ENCODE peak calls at places on chromosome 12, in eight cellular contexts. Z, O, H, V, E, S, I and J are unnamed samples.

GRCh38 chr12:100574262-100575074 is 984 bp downstream of the GAS2L3 start:
- DNase-seq in Z (no peak), O (no peak), H (no peak), V (no peak), E (no peak), S (no peak), I (no peak), J (peak; percentile 68)

GRCh38 chr12:131700271-131700670 is 10.6 kb upstream of the SFSWAP start:
- DNase-seq in Z (no peak), O (no peak), H (no peak), V (no peak), E (no peak), S (no peak), I (no peak), J (no peak)

GRCh38 chr12:72146495-72146894 is 125.7 kb upstream of the TRHDE start:
- DNase-seq in Z (no peak), O (no peak), H (peak; percentile 18), V (no peak), E (no peak), S (no peak), I (no peak), J (no peak)

GRCh38 chr12:23084236-23084995 is 459.4 kb downstream of the ETNK1 start:
- DNase-seq in Z (no peak), O (no peak), H (no peak), V (peak; percentile 88), E (no peak), S (peak; percentile 94), I (no peak), J (peak; percentile 97)

GRCh38 chr12:6764011-6764828 is 1.9 kb upstream of the PTMS start:
- DNase-seq in Z (peak; percentile 87), O (peak; percentile 99), H (peak; percentile 92), V (peak; percentile 86), E (peak; percentile 99), S (peak; percentile 100), I (peak; percentile 80), J (peak; percentile 99)

GRCh38 chr12:25794580-25794979 is 163.9 kb upstream of the RASSF8 start:
- DNase-seq in Z (no peak), O (no peak), H (no peak), V (no peak), E (no peak), S (no peak), I (no peak), J (no peak)

GRCh38 chr12:119693006-119693405 is 25.1 kb downstream of the PRKAB1 start:
- DNase-seq in Z (no peak), O (peak; percentile 64), H (no peak), V (peak; percentile 92), E (no peak), S (peak; percentile 88), I (no peak), J (peak; percentile 78)

GRCh38 chr12:57694459-57695019 is 607 bp downstream of the OS9 start:
- DNase-seq in Z (no peak), O (no peak), H (peak; percentile 50), V (no peak), E (no peak), S (peak; percentile 4), I (no peak), J (no peak)

GRCh38 chr12:25004447-25004846 is 55.5 kb upstream of the BCAT1 start:
- DNase-seq in Z (no peak), O (no peak), H (no peak), V (no peak), E (no peak), S (no peak), I (no peak), J (no peak)

GRCh38 chr12:54044425-54045093 is 9.1 kb upstream of the HOXC4 start:
- DNase-seq in Z (no peak), O (no peak), H (no peak), V (no peak), E (no peak), S (no peak), I (no peak), J (no peak)

GRCh38 chr12:54046809-54047159 is 6.9 kb upstream of the HOXC4 start:
- DNase-seq in Z (no peak), O (no peak), H (no peak), V (no peak), E (no peak), S (no peak), I (no peak), J (no peak)

GRCh38 chr12:54047160-54047963 is 6.3 kb upstream of the HOXC4 start:
- DNase-seq in Z (no peak), O (no peak), H (no peak), V (no peak), E (no peak), S (no peak), I (no peak), J (no peak)

GRCh38 chr12:54047964-54048303 is 5.7 kb upstream of the HOXC4 start:
- DNase-seq in Z (no peak), O (no peak), H (no peak), V (no peak), E (no peak), S (no peak), I (no peak), J (no peak)

GRCh38 chr12:54045868-54046529 is 7.6 kb upstream of the HOXC4 start:
- DNase-seq in Z (no peak), O (no peak), H (no peak), V (no peak), E (no peak), S (no peak), I (no peak), J (no peak)
- TF ChIP-seq CTCF in Z (no peak), O (no peak), H (no peak), V (no peak), E (no peak), S (no peak), I (no peak), J (no peak)

GRCh38 chr12:102298022-102298421 is 100.4 kb upstream of the PMCH start:
- DNase-seq in Z (no peak), O (no peak), H (no peak), V (no peak), E (no peak), S (no peak), I (no peak), J (peak; percentile 44)
- TF ChIP-seq CTCF in Z (no peak), O (no peak), H (no peak), V (no peak), E (no peak), S (no peak), I (no peak), J (no peak)

GRCh38 chr12:118317729-118318128 is 55.0 kb downstream of the TAOK3 start:
- DNase-seq in Z (no peak), O (no peak), H (no peak), V (no peak), E (no peak), S (no peak), I (no peak), J (no peak)
- TF ChIP-seq CTCF in Z (no peak), O (no peak), H (no peak), V (no peak), E (no peak), S (no peak), I (no peak), J (no peak)

DNA sequence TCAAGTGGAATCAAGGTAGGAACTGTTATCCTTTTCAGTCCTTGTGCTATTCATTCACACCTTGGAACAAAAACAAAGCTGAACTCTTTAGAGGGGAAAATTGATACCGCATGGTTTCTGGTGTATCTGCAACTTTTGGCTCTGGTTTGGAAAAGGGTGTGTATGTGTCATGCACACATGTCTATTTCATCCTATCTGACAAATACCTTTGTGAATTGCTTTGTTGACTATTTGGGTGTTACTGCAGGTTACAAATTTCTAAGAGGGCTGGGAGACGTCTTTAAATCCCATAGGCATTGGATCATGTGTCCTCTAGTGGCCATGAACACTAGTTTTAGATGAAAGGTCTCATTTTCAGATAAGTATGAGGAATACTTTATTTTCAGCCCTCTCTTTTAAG is 59.9 kb upstream of the IFNG-AS1 start:
- DNase-seq in Z (no peak), O (no peak), H (no peak), V (no peak), E (no peak), S (no peak), I (no peak), J (no peak)
- TF ChIP-seq CTCF in Z (no peak), O (no peak), H (no peak), V (no peak), E (no peak), S (no peak), I (no peak), J (no peak)

GRCh38 chr12:124527861-124528561 is 39.4 kb downstream of the NCOR2 start:
- DNase-seq in Z (no peak), O (no peak), H (peak; percentile 82), V (no peak), E (no peak), S (peak; percentile 75), I (no peak), J (no peak)
- TF ChIP-seq CTCF in Z (no peak), O (no peak), H (peak; percentile 53), V (no peak), E (no peak), S (peak; percentile 23), I (no peak), J (no peak)